ENCODE peak calls at places on chromosomes 2 and 18, in nine cellular contexts. W is naive thymus-derived CD4-positive, alpha-beta T cell; E is CD8-positive, alpha-beta T cell; T is OCI-LY7; Y is stomach; A is CD4-positive, CD25-positive, alpha-beta regulatory T cell; Q is right cardiac atrium; I is transverse colon; B is fibroblast of lung. N is an unnamed sample. For H3K4me1, the result is how much of the 10 kb centered on the place peaks cover.

GRCh38 chr18:74468547-74469014 is 11.5 kb upstream of the DIPK1C start:
- DNase-seq in T (no peak), I (no peak), Y (no peak), B (peak), A (no peak), W (no peak), E (no peak), Q (no peak), N (no peak)

GRCh38 chr18:43904209-43904837 is 627.0 kb upstream of the SYT4 start:
- DNase-seq in A (no peak), E (no peak), Q (no peak), T (no peak), I (no peak), W (no peak), B (peak), Y (no peak), N (no peak)

GRCh38 chr18:51196811-51197660 is 445 bp downstream of the MEX3C start:
- DNase-seq in Y (peak), W (peak), I (peak), Q (peak), B (peak), T (peak), A (peak), E (peak), N (no peak)

GRCh38 chr2:213087040-213087439 is 64.4 kb downstream of the IKZF2 start:
- DNase-seq in A (no peak), B (no peak), I (no peak), Y (no peak), Q (no peak), W (no peak), T (no peak), E (no peak), N (no peak)

GRCh38 chr18:46683252-46683651 is 26.2 kb upstream of the LOXHD1 start:
- DNase-seq in I (no peak), A (no peak), T (no peak), W (no peak), Y (no peak), E (no peak), Q (no peak), B (no peak), N (no peak)

GRCh38 chr2:200615247-200615646 is 29.4 kb downstream of the AOX1 start:
- DNase-seq in Y (no peak), T (no peak), B (peak), Q (no peak), A (no peak), E (no peak), I (no peak), W (no peak), N (no peak)

GRCh38 chr2:98912221-98912851 is 23.7 kb downstream of the CRACDL start:
- DNase-seq in I (no peak), W (peak), A (no peak), E (peak), Q (peak), Y (peak), T (no peak), B (peak), N (no peak)

GRCh38 chr18:13335903-13336302 is 117.3 kb downstream of the LDLRAD4 start:
- DNase-seq in A (no peak), W (no peak), Y (no peak), T (no peak), B (no peak), I (no peak), Q (no peak), E (no peak), N (no peak)

GRCh38 chr2:120348134-120349103 is 2.5 kb downstream of the INHBB start:
- DNase-seq in W (no peak), I (no peak), Y (no peak), B (no peak), T (no peak), E (no peak), Q (no peak), A (no peak), N (no peak)

GRCh38 chr18:38033282-38033681 is 467.7 kb upstream of the CELF4 start:
- DNase-seq in Q (no peak), A (no peak), I (no peak), Y (no peak), W (no peak), E (no peak), T (no peak), B (no peak), N (no peak)

DNA sequence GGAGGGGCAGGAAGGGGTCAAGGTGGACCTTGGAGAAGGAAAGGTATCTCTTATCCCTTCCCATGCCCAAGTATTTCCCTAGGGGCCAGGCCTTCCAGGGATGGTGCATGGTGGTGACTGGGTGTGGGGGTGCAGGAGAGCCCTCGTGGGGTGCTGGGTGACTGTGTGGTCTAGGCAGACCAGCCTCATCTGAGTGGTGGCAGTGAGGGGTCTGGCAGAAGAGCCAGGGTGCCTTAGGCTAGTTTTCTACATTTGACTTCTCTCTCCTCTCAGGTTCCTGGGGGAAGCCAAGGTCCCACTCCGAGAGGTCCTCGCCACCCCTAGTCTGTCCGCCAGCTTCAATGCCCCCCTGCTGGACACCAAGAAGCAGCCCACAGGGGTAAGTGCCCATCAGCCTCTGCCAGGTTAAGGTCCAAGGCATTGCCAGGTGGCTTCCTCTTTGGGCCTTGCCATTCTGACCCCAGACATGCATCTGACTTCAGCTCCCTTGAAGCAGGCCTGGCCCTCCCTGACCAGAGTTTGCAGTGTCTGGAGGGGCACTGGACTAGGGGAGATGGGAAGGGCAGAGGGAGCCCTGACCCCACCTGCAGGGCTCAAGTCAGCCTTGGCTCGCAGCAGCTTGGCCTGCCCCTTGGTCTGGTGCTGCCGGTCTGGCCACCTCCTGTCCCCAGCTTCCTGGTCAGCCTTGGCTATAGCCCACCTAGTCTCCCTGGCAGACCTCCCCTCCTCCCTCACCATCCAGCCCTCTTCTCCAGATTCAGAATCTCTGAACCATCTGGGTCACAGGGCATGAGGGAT is 49.8 kb downstream of the DYSF start:
- DNase-seq in I (no peak), T (no peak), Q (no peak), W (no peak), Y (no peak), E (no peak), A (no peak), B (no peak), N (no peak)
- H3K27ac ChIP-seq in I (peak), T (no peak), Q (peak), W (no peak), Y (peak), E (no peak), A (no peak), B (no peak), N (no peak)

GRCh38 chr2:56034258-56034657 is 110.7 kb upstream of the EFEMP1 start:
- DNase-seq in A (no peak), B (no peak), Y (no peak), W (no peak), E (no peak), Q (no peak), T (no peak), I (no peak), N (no peak)

GRCh38 chr2:56040834-56041233 is 117.3 kb upstream of the EFEMP1 start:
- DNase-seq in T (no peak), E (no peak), Q (no peak), Y (no peak), I (no peak), W (no peak), A (no peak), B (no peak), N (no peak)

GRCh38 chr2:56040189-56040588 is 116.6 kb upstream of the EFEMP1 start:
- DNase-seq in Q (no peak), I (no peak), B (no peak), W (no peak), A (no peak), Y (no peak), E (no peak), T (no peak), N (no peak)
- H3K4me1 ChIP-seq in Q (under half), I (under half), B (under half), W (under half), A (under half), Y (under half), E (under half), T (under half), N (under half)

GRCh38 chr18:48835119-48835518 is 115.6 kb downstream of the SMAD7 start:
- DNase-seq in A (peak), E (no peak), W (no peak), I (no peak), B (no peak), Y (no peak), Q (peak), T (no peak), N (no peak)
- H3K27ac ChIP-seq in A (peak), E (peak), W (no peak), I (no peak), B (no peak), Y (peak), Q (no peak), T (peak), N (peak)

GRCh38 chr2:69088471-69088870 is 75.5 kb downstream of the ANTXR1 start:
- DNase-seq in A (no peak), E (no peak), W (no peak), Y (no peak), I (no peak), T (no peak), B (peak), Q (no peak), N (no peak)
- H3K4me1 ChIP-seq in A (under half), E (under half), W (under half), Y (under half), I (under half), T (under half), B (under half), Q (under half), N (under half)

DNA sequence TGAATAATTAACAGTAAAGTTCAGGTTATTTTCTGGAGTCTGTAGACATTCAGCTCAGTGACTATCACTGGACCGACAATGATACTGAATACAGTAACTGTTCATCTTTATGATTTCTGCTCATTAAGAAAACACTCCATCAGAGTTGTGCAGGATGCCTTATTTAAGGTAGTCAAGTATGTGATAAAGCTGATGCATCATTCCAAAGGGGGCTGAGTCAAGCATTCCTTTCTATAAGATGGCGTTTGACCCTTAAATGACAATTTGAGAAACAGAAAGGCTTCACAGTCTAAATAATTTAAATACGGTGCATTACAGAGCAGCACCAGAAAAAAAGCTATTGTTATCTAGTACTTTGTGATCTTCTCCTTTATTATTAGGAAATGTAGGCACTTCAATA is 131.1 kb downstream of the CDH2 start:
- DNase-seq in Y (no peak), T (no peak), A (no peak), I (no peak), B (peak), Q (no peak), W (no peak), E (no peak), N (no peak)
- H3K27ac ChIP-seq in Y (no peak), T (no peak), A (no peak), I (no peak), B (no peak), Q (no peak), W (no peak), E (no peak), N (no peak)

GRCh38 chr18:22902093-22902492 is 31.0 kb upstream of the RBBP8 start:
- DNase-seq in I (no peak), B (no peak), Q (no peak), A (no peak), T (no peak), W (no peak), Y (no peak), E (no peak), N (no peak)

GRCh38 chr18:22900558-22901183 is 32.5 kb upstream of the RBBP8 start:
- DNase-seq in Y (peak), B (peak), Q (peak), T (no peak), E (no peak), A (no peak), I (no peak), W (no peak), N (no peak)

GRCh38 chr18:22899421-22899820 is 33.7 kb upstream of the RBBP8 start:
- DNase-seq in B (no peak), T (no peak), W (no peak), E (no peak), A (no peak), I (no peak), Q (no peak), Y (no peak), N (no peak)
- H3K4me1 ChIP-seq in B (under half), T (under half), W (under half), E (under half), A (under half), I (under half), Q (under half), Y (under half), N (under half)

N was measured in CD8-positive, alpha-beta memory T cell.